ENCODE peak calls at places on chromosomes 6 and 20, in six cellular contexts. O is lung; C is naive thymus-derived CD4-positive, alpha-beta T cell; A is sciatic nerve; D is pons; L is fibroblast of the conjunctiva. N is an unnamed sample.

GRCh38 chr6:43454290-43455033 is 886 bp downstream of the DLK2 start:
- DNase-seq in D (peak; percentile 74), O (peak; percentile 85), A (peak; percentile 91), L (peak; percentile 74), C (peak; percentile 80), N (peak; percentile 95)

GRCh38 chr6:122580731-122581130 is 29.5 kb upstream of the PKIB start:
- DNase-seq in O (no peak), D (peak; percentile 12), C (no peak), L (no peak), A (no peak), N (no peak)

GRCh38 chr6:167121471-167121870 is 1.4 kb upstream of the CCR6 start:
- DNase-seq in O (no peak), A (no peak), L (no peak), D (no peak), C (no peak), N (no peak)

GRCh38 chr20:58128635-58129625 is 99.5 kb downstream of the ANKRD60 start:
- DNase-seq in L (no peak), C (no peak), O (no peak), D (no peak), A (no peak), N (peak; percentile 68)

GRCh38 chr20:4225778-4226177 is 210.4 kb upstream of the RNF24 start:
- DNase-seq in A (no peak), D (no peak), L (peak; percentile 79), C (no peak), O (no peak), N (no peak)

GRCh38 chr6:15504581-15505350 is 158.1 kb downstream of the DTNBP1 start:
- DNase-seq in O (peak; percentile 36), D (peak; percentile 95), C (no peak), L (peak; percentile 87), A (peak; percentile 82), N (no peak)

GRCh38 chr20:56244259-56244658 is 4.3 kb upstream of the MC3R start:
- DNase-seq in O (no peak), D (no peak), C (no peak), L (no peak), A (no peak), N (no peak)

GRCh38 chr6:71349395-71349794 is 60.8 kb downstream of the OGFRL1 start:
- DNase-seq in C (no peak), A (no peak), D (peak; percentile 63), L (peak; percentile 34), O (no peak), N (no peak)

GRCh38 chr20:61991476-61991875 is 74.2 kb downstream of the TAF4 start:
- DNase-seq in D (no peak), L (no peak), C (no peak), O (no peak), A (no peak), N (no peak)

GRCh38 chr6:90048191-90048969 is 154.1 kb downstream of the GJA10 start:
- DNase-seq in D (no peak), C (no peak), O (no peak), A (no peak), L (no peak), N (no peak)

GRCh38 chr6:26246553-26246952 is 118.4 kb upstream of the BTN3A2 start:
- DNase-seq in L (no peak), O (no peak), A (no peak), C (no peak), D (no peak), N (no peak)

GRCh38 chr6:113529191-113529590 is 328.0 kb upstream of the MARCKS start:
- DNase-seq in C (no peak), D (no peak), A (no peak), L (no peak), O (no peak), N (no peak)

GRCh38 chr6:166558156-166559025 is 28.1 kb downstream of the RAMACL start:
- DNase-seq in A (no peak), L (no peak), D (no peak), O (no peak), C (no peak), N (no peak)

GRCh38 chr6:16403831-16404230 is 165.4 kb downstream of the GMPR start:
- DNase-seq in O (no peak), D (no peak), L (no peak), A (no peak), C (no peak), N (no peak)

GRCh38 chr6:122621638-122622037 is 11.4 kb downstream of the PKIB start:
- DNase-seq in C (no peak), O (no peak), L (no peak), D (no peak), A (no peak), N (no peak)

GRCh38 chr6:136012198-136012884 is 160.8 kb downstream of the PDE7B start:
- DNase-seq in C (no peak), D (no peak), L (peak; percentile 56), A (no peak), O (no peak), N (no peak)

GRCh38 chr20:60255426-60255825 is 297.2 kb downstream of the CDH26 start:
- DNase-seq in L (no peak), O (no peak), D (no peak), A (no peak), C (no peak), N (no peak)

GRCh38 chr6:98526465-98526864 is 307.9 kb upstream of the POU3F2 start:
- DNase-seq in D (no peak), L (no peak), O (no peak), C (no peak), A (no peak), N (no peak)

GRCh38 chr6:1995521-1996110 is 249.8 kb downstream of the GMDS start:
- DNase-seq in O (no peak), A (no peak), C (no peak), L (no peak), D (no peak), N (no peak)

GRCh38 chr20:43844778-43845614 is 69.7 kb upstream of the TOX2 start:
- DNase-seq in C (no peak), L (peak; percentile 83), D (peak; percentile 8), O (no peak), A (no peak), N (no peak)

GRCh38 chr20:11814276-11814675 is 103.4 kb upstream of the BTBD3 start:
- DNase-seq in C (no peak), D (no peak), L (no peak), A (no peak), O (no peak), N (no peak)

GRCh38 chr20:57779401-57780003 is 69.7 kb upstream of the PMEPA1 start:
- DNase-seq in A (no peak), L (no peak), O (no peak), D (no peak), C (no peak), N (no peak)

GRCh38 chr20:44188752-44189151 is 1.8 kb upstream of the JPH2 start:
- DNase-seq in L (no peak), O (no peak), D (no peak), A (no peak), C (no peak), N (no peak)

GRCh38 chr20:49982346-49983122 is at the start of gene SNAI1:
- DNase-seq in O (peak; percentile 77), D (peak; percentile 71), C (peak; percentile 84), A (peak; percentile 88), L (peak; percentile 51), N (peak; percentile 94)

GRCh38 chr6:47836046-47836445 is 54.2 kb downstream of the OPN5 start:
- DNase-seq in D (no peak), L (no peak), A (no peak), O (no peak), C (no peak), N (no peak)

GRCh38 chr6:112663705-112664104 is 316.6 kb downstream of the RFPL4B start:
- DNase-seq in A (no peak), O (no peak), L (no peak), D (no peak), C (no peak), N (no peak)

GRCh38 chr20:58630063-58630462 is 21.0 kb upstream of the STX16 start:
- DNase-seq in L (no peak), O (no peak), C (no peak), D (no peak), A (no peak), N (no peak)

GRCh38 chr6:149701699-149702098 is 16.2 kb downstream of the LATS1 start:
- DNase-seq in D (no peak), L (no peak), O (no peak), A (no peak), C (no peak), N (no peak)

GRCh38 chr20:49741940-49742339 is 28.3 kb upstream of the B4GALT5 start:
- DNase-seq in D (no peak), L (no peak), O (no peak), C (no peak), A (no peak), N (no peak)

GRCh38 chr20:11003341-11003740 is 329.5 kb upstream of the JAG1 start:
- DNase-seq in D (no peak), C (no peak), A (no peak), L (no peak), O (no peak), N (no peak)

GRCh38 chr20:52103911-52104545 is 87.6 kb downstream of the ZFP64 start:
- DNase-seq in D (no peak), L (no peak), O (no peak), C (no peak), A (no peak), N (no peak)

GRCh38 chr6:134938896-134939295 is 11.0 kb downstream of the ALDH8A1 start:
- DNase-seq in D (no peak), L (no peak), A (no peak), O (no peak), C (peak; percentile 59), N (no peak)

GRCh38 chr6:89834884-89835792 is 5.5 kb downstream of the CASP8AP2 start:
- DNase-seq in A (no peak), C (peak; percentile 31), D (no peak), L (no peak), O (no peak), N (no peak)

GRCh38 chr6:31718294-31718693 is 3.1 kb downstream of the LY6G6D start:
- DNase-seq in A (no peak), D (no peak), C (no peak), O (peak; percentile 68), L (no peak), N (no peak)

GRCh38 chr20:8335796-8336195 is 203.7 kb downstream of the PLCB1 start:
- DNase-seq in D (no peak), A (no peak), L (no peak), O (no peak), C (no peak), N (no peak)

GRCh38 chr6:44704240-44705150 is 317.0 kb downstream of the CDC5L start:
- DNase-seq in C (peak; percentile 41), D (no peak), L (no peak), A (no peak), O (no peak), N (peak; percentile 37)

GRCh38 chr20:57248132-57248797 is 18.2 kb downstream of the BMP7 start:
- DNase-seq in O (no peak), D (no peak), C (no peak), L (no peak), A (no peak), N (no peak)

GRCh38 chr6:132664309-132665034 is 5.5 kb upstream of the TAAR1 start:
- DNase-seq in A (no peak), O (no peak), C (no peak), L (no peak), D (no peak), N (no peak)